ENCODE peak calls at places on chromosomes 16 and 17, in five cellular contexts. B is Peyer's patch, H is body of pancreas, Z is uterus, W is brain microvascular endothelial cell. C is an unnamed sample. For H3K36me3, the result is how much of the 10 kb centered on the place peaks cover.

GRCh38 chr16:72666267-72666666 is 381.7 kb downstream of the ZFHX3 start:
- DNase-seq in W (no peak), Z (no peak), H (no peak), B (no peak), C (no peak)

GRCh38 chr17:45050680-45051059 is 762 bp downstream of the DCAKD start:
- DNase-seq in Z (no peak), W (no peak), H (no peak), B (no peak), C (no peak)

GRCh38 chr16:55487048-55487803 is 8.2 kb downstream of the MMP2 start:
- DNase-seq in Z (peak), H (no peak), W (peak), B (peak), C (peak)

GRCh38 chr17:82805823-82806222 is 34.0 kb downstream of the ZNF750 start:
- DNase-seq in H (no peak), B (no peak), Z (no peak), W (no peak), C (no peak)

GRCh38 chr17:63293310-63293709 is 152.8 kb downstream of the CYB561 start:
- DNase-seq in Z (no peak), B (no peak), H (no peak), W (peak), C (no peak)

GRCh38 chr16:68116256-68116853 is 31.2 kb downstream of the NFATC3 start:
- DNase-seq in Z (no peak), H (no peak), W (no peak), B (no peak), C (no peak)

GRCh38 chr17:47937915-47938314 is 3.5 kb upstream of the PNPO start:
- DNase-seq in Z (no peak), B (no peak), W (no peak), H (no peak), C (no peak)

GRCh38 chr16:12637002-12637401 is 166.7 kb downstream of the CPPED1 start:
- DNase-seq in B (peak), H (no peak), W (peak), Z (no peak), C (no peak)

GRCh38 chr16:49484936-49485335 is 111.3 kb downstream of the C16orf78 start:
- DNase-seq in Z (no peak), H (no peak), W (no peak), B (no peak), C (no peak)

GRCh38 chr16:54171855-54172537 is 114.6 kb downstream of the IRX3 start:
- DNase-seq in Z (no peak), B (no peak), W (peak), H (peak), C (no peak)

GRCh38 chr16:67782567-67783352 is 23.6 kb downstream of the RANBP10 start:
- DNase-seq in Z (no peak), B (no peak), H (no peak), W (no peak), C (no peak)

GRCh38 chr16:68954871-68955635 is 111.7 kb downstream of the TANGO6 start:
- DNase-seq in Z (no peak), W (no peak), H (no peak), B (no peak), C (no peak)

GRCh38 chr17:259341-259976 is 78.0 kb upstream of the DOC2B start:
- DNase-seq in Z (peak), W (no peak), H (peak), B (no peak), C (no peak)

GRCh38 chr17:1294157-1294717 is 14.8 kb downstream of the TRARG1 start:
- DNase-seq in H (no peak), Z (no peak), W (no peak), B (peak), C (no peak)

GRCh38 chr16:23316634-23317265 is 14.6 kb downstream of the SCNN1B start:
- DNase-seq in Z (no peak), B (no peak), W (no peak), H (no peak), C (no peak)

GRCh38 chr17:12047977-12048376 is 27.3 kb downstream of the MAP2K4 start:
- DNase-seq in B (no peak), Z (no peak), H (no peak), W (peak), C (no peak)

DNA sequence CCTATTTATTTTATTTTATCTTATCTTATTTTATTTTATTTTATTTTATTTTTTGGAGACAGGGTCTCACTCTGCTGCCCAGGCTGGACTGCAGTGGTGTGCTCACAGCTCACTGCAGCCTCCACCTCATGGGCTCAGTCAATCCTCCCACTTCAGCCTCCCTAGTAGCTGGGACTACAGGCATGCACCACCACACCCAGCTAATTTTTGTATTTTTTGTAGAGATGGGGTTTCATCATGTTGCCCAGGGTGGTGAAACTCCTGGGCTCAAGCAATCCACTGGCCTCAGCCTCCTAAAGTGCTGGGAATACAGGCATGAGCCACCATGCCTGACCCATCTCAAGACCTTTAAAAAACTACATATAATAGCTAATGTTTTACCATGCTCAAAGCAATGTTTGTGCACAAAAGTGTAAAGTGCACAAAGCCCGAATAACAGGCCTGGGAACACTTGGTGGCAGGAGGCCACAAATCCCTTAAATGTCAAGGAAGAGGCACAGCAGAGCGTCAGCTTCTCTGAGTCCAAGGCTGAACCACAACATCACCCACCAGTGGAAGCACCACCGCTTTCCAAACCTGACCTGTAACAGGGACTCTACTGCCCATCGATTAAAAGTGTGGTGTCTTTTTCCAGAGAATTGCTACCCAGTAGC is 30.6 kb upstream of the SLC39A11 start:
- DNase-seq in W (no peak), Z (no peak), H (no peak), B (no peak), C (no peak)
- H3K36me3 ChIP-seq in W (under half), Z (under half), H (under half), B (under half), C (under half)

GRCh38 chr17:66662496-66662895 is 172.4 kb upstream of the CACNG5 start:
- DNase-seq in W (no peak), H (no peak), B (no peak), Z (no peak), C (no peak)
- H3K27ac ChIP-seq in W (no peak), H (no peak), B (no peak), Z (no peak), C (no peak)

GRCh38 chr16:84766978-84767773 is 52.6 kb upstream of the CRISPLD2 start:
- DNase-seq in H (no peak), B (peak), W (no peak), Z (no peak), C (no peak)
- H3K36me3 ChIP-seq in H (under half), B (half or more), W (half or more), Z (under half), C (under half)

DNA sequence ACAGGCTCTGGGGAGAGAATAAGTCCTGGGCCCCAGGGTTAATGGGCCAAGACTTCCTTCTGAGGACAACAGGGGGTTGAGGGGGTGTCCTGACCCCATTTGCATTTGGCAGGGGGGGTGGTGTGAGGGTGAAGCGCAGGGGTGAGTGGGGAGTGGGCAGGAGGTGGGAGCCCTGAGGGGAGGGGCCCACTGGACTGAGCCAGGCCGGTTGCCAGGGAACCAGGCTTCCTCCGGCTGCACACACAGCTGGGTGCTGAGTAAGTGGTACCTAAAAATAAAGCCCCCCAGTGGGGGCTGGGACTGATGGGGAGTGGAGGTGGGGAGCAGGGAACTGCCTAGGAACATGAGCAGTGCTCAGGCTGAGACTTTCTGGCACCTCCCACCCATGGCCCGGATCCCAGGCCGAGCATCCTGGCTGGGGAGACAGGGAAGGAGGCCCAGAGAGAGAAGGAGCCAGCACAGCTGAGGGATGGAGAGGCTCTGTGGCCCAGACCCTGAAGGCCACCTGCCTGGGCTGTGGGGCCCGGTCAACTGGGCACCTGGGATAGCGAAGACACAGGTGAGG is 7.5 kb upstream of the RASD1 start:
- DNase-seq in W (no peak), Z (peak), H (no peak), B (no peak), C (no peak)
- H3K27ac ChIP-seq in W (no peak), Z (no peak), H (no peak), B (no peak), C (no peak)

GRCh38 chr17:21330436-21331160 is 45.6 kb upstream of the KCNJ12 start:
- DNase-seq in B (peak), W (no peak), H (no peak), Z (no peak), C (peak)
- H3K36me3 ChIP-seq in B (under half), W (under half), H (under half), Z (under half), C (under half)